ENCODE peak calls at places on chromosomes 3 and 15, in four cellular contexts. One of them, this sample, is unnamed.

GRCh38 chr15:78931439-78931981 is 13.3 kb downstream of the CTSH start:
- DNase-seq in iPS DF 6.9: no peak
- DNase-seq in GM10248: no peak
- DNase-seq in fibroblast of the conjunctiva: no peak
- DNase-seq in this sample: no peak

GRCh38 chr15:78988361-78988911 is 43.6 kb upstream of the CTSH start:
- DNase-seq in iPS DF 6.9: no peak
- DNase-seq in GM10248: peak; percentile 47
- DNase-seq in fibroblast of the conjunctiva: peak; percentile 87
- DNase-seq in this sample: peak; percentile 29

GRCh38 chr3:49761661-49762060 is 24.7 kb downstream of the IP6K1 start:
- DNase-seq in iPS DF 6.9: no peak
- DNase-seq in GM10248: no peak
- DNase-seq in fibroblast of the conjunctiva: no peak
- DNase-seq in this sample: peak; percentile 14

GRCh38 chr3:10219737-10220136 is 28.5 kb upstream of the TATDN2 start:
- DNase-seq in iPS DF 6.9: no peak
- DNase-seq in GM10248: no peak
- DNase-seq in fibroblast of the conjunctiva: no peak
- DNase-seq in this sample: no peak

GRCh38 chr15:38538328-38539007 is 26.1 kb downstream of the RASGRP1 start:
- DNase-seq in iPS DF 6.9: no peak
- DNase-seq in GM10248: no peak
- DNase-seq in fibroblast of the conjunctiva: no peak
- DNase-seq in this sample: no peak

GRCh38 chr15:72342385-72342784 is 22.4 kb upstream of the CELF6 start:
- DNase-seq in iPS DF 6.9: peak; percentile 45
- DNase-seq in GM10248: no peak
- DNase-seq in fibroblast of the conjunctiva: no peak
- DNase-seq in this sample: peak; percentile 13

GRCh38 chr3:52055537-52056351 is 627 bp downstream of the DUSP7 start:
- DNase-seq in iPS DF 6.9: no peak
- DNase-seq in GM10248: peak; percentile 52
- DNase-seq in fibroblast of the conjunctiva: no peak
- DNase-seq in this sample: peak; percentile 25

GRCh38 chr15:71332605-71333004 is 217.3 kb downstream of the THSD4 start:
- DNase-seq in iPS DF 6.9: no peak
- DNase-seq in GM10248: no peak
- DNase-seq in fibroblast of the conjunctiva: peak; percentile 36
- DNase-seq in this sample: no peak

GRCh38 chr15:70501849-70502248 is 261.5 kb downstream of the UACA start:
- DNase-seq in iPS DF 6.9: no peak
- DNase-seq in GM10248: no peak
- DNase-seq in fibroblast of the conjunctiva: no peak
- DNase-seq in this sample: no peak

GRCh38 chr3:180600473-180600872 is 1.5 kb upstream of the TTC14 start:
- DNase-seq in iPS DF 6.9: no peak
- DNase-seq in GM10248: no peak
- DNase-seq in fibroblast of the conjunctiva: no peak
- DNase-seq in this sample: no peak

GRCh38 chr3:122975924-122976293 is 51.7 kb downstream of the SEMA5B start:
- DNase-seq in iPS DF 6.9: no peak
- DNase-seq in GM10248: no peak
- DNase-seq in fibroblast of the conjunctiva: no peak
- DNase-seq in this sample: peak; percentile 54

This sample was measured in AML-193.